ENCODE peak calls at places on chromosome 21, in six cellular contexts. One of them, this sample, is unnamed.

GRCh38 chr21:35743571-35743970 is 316.8 kb downstream of the SETD4 start:
- DNase-seq in progenitor cell of endocrine pancreas: no peak
- DNase-seq in psoas muscle: no peak
- DNase-seq in epithelial cell of esophagus: peak; percentile 71
- DNase-seq in sigmoid colon: no peak
- DNase-seq in activated B cell treated with CpG ODN at 0.5 μM for 24 hours: no peak
- DNase-seq in this sample: no peak

GRCh38 chr21:34630536-34631143 is 15.7 kb upstream of the RCAN1 start:
- DNase-seq in sigmoid colon: no peak
- DNase-seq in psoas muscle: no peak
- DNase-seq in activated B cell treated with CpG ODN at 0.5 μM for 24 hours: no peak
- DNase-seq in progenitor cell of endocrine pancreas: no peak
- DNase-seq in epithelial cell of esophagus: peak; percentile 64
- DNase-seq in this sample: no peak

GRCh38 chr21:31593161-31593560 is 66.3 kb upstream of the SOD1 start:
- DNase-seq in activated B cell treated with CpG ODN at 0.5 μM for 24 hours: no peak
- DNase-seq in progenitor cell of endocrine pancreas: no peak
- DNase-seq in epithelial cell of esophagus: no peak
- DNase-seq in psoas muscle: no peak
- DNase-seq in sigmoid colon: no peak
- DNase-seq in this sample: peak; percentile 30

GRCh38 chr21:38669186-38669585 is 136.5 kb upstream of the ETS2 start:
- DNase-seq in epithelial cell of esophagus: peak; percentile 65
- DNase-seq in progenitor cell of endocrine pancreas: no peak
- DNase-seq in activated B cell treated with CpG ODN at 0.5 μM for 24 hours: no peak
- DNase-seq in sigmoid colon: no peak
- DNase-seq in psoas muscle: no peak
- DNase-seq in this sample: no peak

GRCh38 chr21:42041711-42042110 is 29.4 kb upstream of the UMODL1 start:
- DNase-seq in activated B cell treated with CpG ODN at 0.5 μM for 24 hours: no peak
- DNase-seq in epithelial cell of esophagus: no peak
- DNase-seq in progenitor cell of endocrine pancreas: no peak
- DNase-seq in psoas muscle: no peak
- DNase-seq in sigmoid colon: no peak
- DNase-seq in this sample: no peak

GRCh38 chr21:42652527-42653491 is 612 bp upstream of the PDE9A start:
- DNase-seq in sigmoid colon: peak; percentile 92
- DNase-seq in activated B cell treated with CpG ODN at 0.5 μM for 24 hours: no peak
- DNase-seq in psoas muscle: peak; percentile 73
- DNase-seq in epithelial cell of esophagus: no peak
- DNase-seq in progenitor cell of endocrine pancreas: peak; percentile 74
- DNase-seq in this sample: peak; percentile 76

GRCh38 chr21:23384679-23385078 is 2222.6 kb downstream of the MRPL39 start:
- DNase-seq in activated B cell treated with CpG ODN at 0.5 μM for 24 hours: no peak
- DNase-seq in progenitor cell of endocrine pancreas: no peak
- DNase-seq in sigmoid colon: no peak
- DNase-seq in epithelial cell of esophagus: no peak
- DNase-seq in psoas muscle: no peak
- DNase-seq in this sample: no peak

GRCh38 chr21:25586242-25586805 is 21.0 kb downstream of the MRPL39 start:
- DNase-seq in progenitor cell of endocrine pancreas: no peak
- DNase-seq in sigmoid colon: no peak
- DNase-seq in activated B cell treated with CpG ODN at 0.5 μM for 24 hours: no peak
- DNase-seq in epithelial cell of esophagus: no peak
- DNase-seq in psoas muscle: no peak
- DNase-seq in this sample: no peak

GRCh38 chr21:31730687-31731111 is 1.2 kb downstream of the SCAF4 start:
- DNase-seq in epithelial cell of esophagus: peak; percentile 36
- DNase-seq in psoas muscle: no peak
- DNase-seq in sigmoid colon: no peak
- DNase-seq in progenitor cell of endocrine pancreas: no peak
- DNase-seq in activated B cell treated with CpG ODN at 0.5 μM for 24 hours: no peak
- DNase-seq in this sample: no peak

GRCh38 chr21:36059823-36060158 is 535 bp downstream of the SETD4 start:
- DNase-seq in progenitor cell of endocrine pancreas: peak; percentile 37
- DNase-seq in epithelial cell of esophagus: no peak
- DNase-seq in psoas muscle: peak; percentile 44
- DNase-seq in activated B cell treated with CpG ODN at 0.5 μM for 24 hours: no peak
- DNase-seq in sigmoid colon: peak; percentile 75
- DNase-seq in this sample: peak; percentile 29

GRCh38 chr21:17903029-17903806 is 84.1 kb upstream of the C21orf91 start:
- DNase-seq in epithelial cell of esophagus: peak; percentile 57
- DNase-seq in psoas muscle: no peak
- DNase-seq in sigmoid colon: no peak
- DNase-seq in activated B cell treated with CpG ODN at 0.5 μM for 24 hours: no peak
- DNase-seq in progenitor cell of endocrine pancreas: no peak
- DNase-seq in this sample: no peak

GRCh38 chr21:17438642-17439041 is 74.2 kb upstream of the CXADR start:
- DNase-seq in activated B cell treated with CpG ODN at 0.5 μM for 24 hours: no peak
- DNase-seq in sigmoid colon: no peak
- DNase-seq in progenitor cell of endocrine pancreas: no peak
- DNase-seq in psoas muscle: no peak
- DNase-seq in epithelial cell of esophagus: no peak
- DNase-seq in this sample: no peak

GRCh38 chr21:25149022-25149421 is 458.3 kb downstream of the MRPL39 start:
- DNase-seq in sigmoid colon: no peak
- DNase-seq in psoas muscle: no peak
- DNase-seq in epithelial cell of esophagus: no peak
- DNase-seq in activated B cell treated with CpG ODN at 0.5 μM for 24 hours: no peak
- DNase-seq in progenitor cell of endocrine pancreas: no peak
- DNase-seq in this sample: no peak

GRCh38 chr21:35833991-35834390 is 226.3 kb downstream of the SETD4 start:
- DNase-seq in psoas muscle: no peak
- DNase-seq in sigmoid colon: no peak
- DNase-seq in activated B cell treated with CpG ODN at 0.5 μM for 24 hours: no peak
- DNase-seq in epithelial cell of esophagus: no peak
- DNase-seq in progenitor cell of endocrine pancreas: no peak
- DNase-seq in this sample: no peak

GRCh38 chr21:17688912-17689874 is 76.5 kb upstream of the BTG3 start:
- DNase-seq in epithelial cell of esophagus: peak; percentile 97
- DNase-seq in progenitor cell of endocrine pancreas: no peak
- DNase-seq in activated B cell treated with CpG ODN at 0.5 μM for 24 hours: peak; percentile 31
- DNase-seq in psoas muscle: peak; percentile 10
- DNase-seq in sigmoid colon: no peak
- DNase-seq in this sample: peak; percentile 33

GRCh38 chr21:17343055-17343454 is 169.8 kb upstream of the CXADR start:
- DNase-seq in sigmoid colon: no peak
- DNase-seq in activated B cell treated with CpG ODN at 0.5 μM for 24 hours: no peak
- DNase-seq in psoas muscle: no peak
- DNase-seq in progenitor cell of endocrine pancreas: no peak
- DNase-seq in epithelial cell of esophagus: peak; percentile 39
- DNase-seq in this sample: no peak

GRCh38 chr21:46158666-46159300 is 3.4 kb upstream of the FTCD start:
- DNase-seq in sigmoid colon: peak; percentile 38
- DNase-seq in activated B cell treated with CpG ODN at 0.5 μM for 24 hours: no peak
- DNase-seq in epithelial cell of esophagus: no peak
- DNase-seq in psoas muscle: no peak
- DNase-seq in progenitor cell of endocrine pancreas: no peak
- DNase-seq in this sample: no peak

GRCh38 chr21:26506951-26507350 is 66.1 kb downstream of the CYYR1 start:
- DNase-seq in progenitor cell of endocrine pancreas: no peak
- DNase-seq in psoas muscle: no peak
- DNase-seq in epithelial cell of esophagus: peak; percentile 89
- DNase-seq in sigmoid colon: no peak
- DNase-seq in activated B cell treated with CpG ODN at 0.5 μM for 24 hours: no peak
- DNase-seq in this sample: no peak

GRCh38 chr21:32332463-32332951 is 33.9 kb downstream of the MRAP start:
- DNase-seq in epithelial cell of esophagus: no peak
- DNase-seq in sigmoid colon: no peak
- DNase-seq in psoas muscle: no peak
- DNase-seq in progenitor cell of endocrine pancreas: no peak
- DNase-seq in activated B cell treated with CpG ODN at 0.5 μM for 24 hours: no peak
- DNase-seq in this sample: no peak

GRCh38 chr21:41873005-41873404 is 6.1 kb downstream of the PRDM15 start:
- DNase-seq in activated B cell treated with CpG ODN at 0.5 μM for 24 hours: no peak
- DNase-seq in psoas muscle: no peak
- DNase-seq in epithelial cell of esophagus: no peak
- DNase-seq in progenitor cell of endocrine pancreas: no peak
- DNase-seq in sigmoid colon: no peak
- DNase-seq in this sample: no peak

GRCh38 chr21:43772368-43772870 is 3.7 kb downstream of the CSTB start:
- DNase-seq in epithelial cell of esophagus: peak; percentile 53
- DNase-seq in psoas muscle: no peak
- DNase-seq in activated B cell treated with CpG ODN at 0.5 μM for 24 hours: no peak
- DNase-seq in progenitor cell of endocrine pancreas: no peak
- DNase-seq in sigmoid colon: no peak
- DNase-seq in this sample: no peak

GRCh38 chr21:25296239-25296638 is 311.0 kb downstream of the MRPL39 start:
- DNase-seq in epithelial cell of esophagus: no peak
- DNase-seq in sigmoid colon: no peak
- DNase-seq in psoas muscle: no peak
- DNase-seq in progenitor cell of endocrine pancreas: no peak
- DNase-seq in activated B cell treated with CpG ODN at 0.5 μM for 24 hours: no peak
- DNase-seq in this sample: no peak

GRCh38 chr21:32055305-32055704 is 182.5 kb downstream of the HUNK start:
- DNase-seq in progenitor cell of endocrine pancreas: no peak
- DNase-seq in psoas muscle: no peak
- DNase-seq in epithelial cell of esophagus: no peak
- DNase-seq in sigmoid colon: no peak
- DNase-seq in activated B cell treated with CpG ODN at 0.5 μM for 24 hours: no peak
- DNase-seq in this sample: no peak

GRCh38 chr21:21025742-21026141 is 27.5 kb downstream of the NCAM2 start:
- DNase-seq in sigmoid colon: no peak
- DNase-seq in epithelial cell of esophagus: no peak
- DNase-seq in progenitor cell of endocrine pancreas: no peak
- DNase-seq in psoas muscle: no peak
- DNase-seq in activated B cell treated with CpG ODN at 0.5 μM for 24 hours: no peak
- DNase-seq in this sample: no peak

GRCh38 chr21:42350899-42351543 is at the start of gene TFF2:
- DNase-seq in psoas muscle: no peak
- DNase-seq in activated B cell treated with CpG ODN at 0.5 μM for 24 hours: peak; percentile 10
- DNase-seq in epithelial cell of esophagus: no peak
- DNase-seq in progenitor cell of endocrine pancreas: no peak
- DNase-seq in sigmoid colon: peak; percentile 56
- DNase-seq in this sample: no peak

GRCh38 chr21:26836546-26836945 is 8.7 kb downstream of the ADAMTS1 start:
- DNase-seq in sigmoid colon: no peak
- DNase-seq in progenitor cell of endocrine pancreas: no peak
- DNase-seq in psoas muscle: no peak
- DNase-seq in epithelial cell of esophagus: no peak
- DNase-seq in activated B cell treated with CpG ODN at 0.5 μM for 24 hours: no peak
- DNase-seq in this sample: no peak

GRCh38 chr21:25573409-25574206 is 33.7 kb downstream of the MRPL39 start:
- DNase-seq in progenitor cell of endocrine pancreas: no peak
- DNase-seq in activated B cell treated with CpG ODN at 0.5 μM for 24 hours: no peak
- DNase-seq in psoas muscle: no peak
- DNase-seq in epithelial cell of esophagus: peak; percentile 88
- DNase-seq in sigmoid colon: no peak
- DNase-seq in this sample: no peak

GRCh38 chr21:34511787-34512451 is at the start of gene KCNE1:
- DNase-seq in psoas muscle: no peak
- DNase-seq in progenitor cell of endocrine pancreas: no peak
- DNase-seq in sigmoid colon: peak; percentile 80
- DNase-seq in activated B cell treated with CpG ODN at 0.5 μM for 24 hours: no peak
- DNase-seq in epithelial cell of esophagus: peak; percentile 67
- DNase-seq in this sample: peak; percentile 42

GRCh38 chr21:19998450-19998849 is 999.8 kb upstream of the NCAM2 start:
- DNase-seq in sigmoid colon: no peak
- DNase-seq in psoas muscle: no peak
- DNase-seq in progenitor cell of endocrine pancreas: no peak
- DNase-seq in epithelial cell of esophagus: no peak
- DNase-seq in activated B cell treated with CpG ODN at 0.5 μM for 24 hours: no peak
- DNase-seq in this sample: no peak

DNA sequence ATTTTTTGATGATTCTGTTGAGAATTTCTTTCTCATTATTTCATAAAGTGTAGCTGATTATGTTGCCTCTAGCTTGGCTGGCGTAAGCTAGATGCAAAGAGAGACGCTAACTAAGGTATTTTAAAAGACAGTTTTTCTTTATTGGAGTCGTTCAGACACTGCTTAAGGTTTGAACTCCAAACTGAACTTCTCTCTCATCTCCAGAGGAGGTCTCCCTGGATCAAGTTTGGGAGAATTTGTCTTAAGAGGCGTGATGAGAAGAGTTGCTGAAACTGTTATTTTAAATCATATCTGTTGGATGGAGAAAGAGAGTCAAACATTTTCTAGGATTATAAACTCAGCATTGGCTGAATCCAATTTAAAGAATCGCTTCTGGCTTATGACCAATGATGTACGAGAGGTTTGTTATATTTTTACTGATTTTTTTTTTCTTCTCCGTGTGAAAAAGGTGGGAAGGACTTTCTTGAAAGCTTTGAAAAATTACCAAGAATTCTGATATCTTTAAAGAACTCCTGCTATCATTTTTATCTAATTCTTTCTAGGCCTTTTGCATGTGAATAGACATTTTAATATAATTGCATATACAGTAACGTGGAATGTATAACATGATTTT is 34.0 kb downstream of the MAP3K7CL start:
- DNase-seq in activated B cell treated with CpG ODN at 0.5 μM for 24 hours: no peak
- DNase-seq in epithelial cell of esophagus: peak; percentile 85
- DNase-seq in progenitor cell of endocrine pancreas: no peak
- DNase-seq in psoas muscle: no peak
- DNase-seq in sigmoid colon: no peak
- DNase-seq in this sample: no peak
- TF ChIP-seq CTCF in activated B cell treated with CpG ODN at 0.5 μM for 24 hours: no peak
- TF ChIP-seq CTCF in epithelial cell of esophagus: peak; percentile 89
- TF ChIP-seq CTCF in progenitor cell of endocrine pancreas: peak; percentile 72
- TF ChIP-seq CTCF in psoas muscle: peak; percentile 62
- TF ChIP-seq CTCF in sigmoid colon: peak; percentile 58
- TF ChIP-seq CTCF in this sample: peak; percentile 48

DNA sequence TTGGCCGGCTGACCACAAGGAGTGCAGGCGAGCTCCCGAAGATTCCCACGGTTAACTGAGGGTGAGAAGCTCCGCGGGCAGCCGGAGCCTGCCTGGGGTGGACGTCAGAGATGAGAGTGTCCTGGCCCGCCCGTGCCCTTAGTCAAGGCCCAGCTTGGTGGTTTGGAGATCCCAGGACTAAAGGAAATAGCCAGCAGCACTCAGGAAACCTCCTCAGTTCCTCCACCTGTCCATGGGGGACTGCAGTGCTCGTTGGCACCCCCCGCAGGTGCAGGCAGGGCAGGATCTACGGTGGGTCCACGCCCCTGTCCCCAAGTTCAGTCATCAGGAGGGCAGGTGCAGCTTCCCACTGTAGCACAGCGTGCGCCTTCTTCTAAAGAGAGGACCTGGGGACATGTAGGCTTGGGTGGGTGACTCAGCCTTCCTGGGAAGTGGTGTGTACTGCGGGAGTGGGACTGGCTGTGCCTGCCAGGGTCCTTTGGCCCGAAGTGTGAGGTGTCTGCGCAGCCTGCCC is 32.5 kb downstream of the SLX9 start:
- DNase-seq in epithelial cell of esophagus: no peak
- DNase-seq in progenitor cell of endocrine pancreas: no peak
- DNase-seq in sigmoid colon: peak; percentile 61
- DNase-seq in activated B cell treated with CpG ODN at 0.5 μM for 24 hours: no peak
- DNase-seq in psoas muscle: no peak
- DNase-seq in this sample: no peak
- TF ChIP-seq CTCF in epithelial cell of esophagus: no peak
- TF ChIP-seq CTCF in progenitor cell of endocrine pancreas: no peak
- TF ChIP-seq CTCF in sigmoid colon: no peak
- TF ChIP-seq CTCF in activated B cell treated with CpG ODN at 0.5 μM for 24 hours: no peak
- TF ChIP-seq CTCF in psoas muscle: no peak
- TF ChIP-seq CTCF in this sample: no peak

GRCh38 chr21:37357691-37358090 is 8.9 kb upstream of the DYRK1A start:
- DNase-seq in psoas muscle: no peak
- DNase-seq in activated B cell treated with CpG ODN at 0.5 μM for 24 hours: no peak
- DNase-seq in epithelial cell of esophagus: peak; percentile 83
- DNase-seq in progenitor cell of endocrine pancreas: no peak
- DNase-seq in sigmoid colon: no peak
- DNase-seq in this sample: no peak
- TF ChIP-seq CTCF in psoas muscle: no peak
- TF ChIP-seq CTCF in activated B cell treated with CpG ODN at 0.5 μM for 24 hours: no peak
- TF ChIP-seq CTCF in epithelial cell of esophagus: no peak
- TF ChIP-seq CTCF in progenitor cell of endocrine pancreas: no peak
- TF ChIP-seq CTCF in sigmoid colon: no peak
- TF ChIP-seq CTCF in this sample: no peak

GRCh38 chr21:44819283-44820243 is 1.7 kb upstream of the SUMO3 start:
- DNase-seq in sigmoid colon: peak; percentile 63
- DNase-seq in epithelial cell of esophagus: no peak
- DNase-seq in activated B cell treated with CpG ODN at 0.5 μM for 24 hours: no peak
- DNase-seq in psoas muscle: no peak
- DNase-seq in progenitor cell of endocrine pancreas: no peak
- DNase-seq in this sample: no peak
- TF ChIP-seq CTCF in sigmoid colon: no peak
- TF ChIP-seq CTCF in epithelial cell of esophagus: no peak
- TF ChIP-seq CTCF in activated B cell treated with CpG ODN at 0.5 μM for 24 hours: no peak
- TF ChIP-seq CTCF in psoas muscle: no peak
- TF ChIP-seq CTCF in progenitor cell of endocrine pancreas: no peak
- TF ChIP-seq CTCF in this sample: no peak